ENCODE peak calls at places on chromosomes 6 and 20, in eight cellular contexts. One of them, this sample, is unnamed.

GRCh38 chr6:106117579-106117978 is 31.4 kb downstream of the PRDM1 start:
- DNase-seq in transverse colon: no peak
- DNase-seq in T-cell: peak
- DNase-seq in NCI-H748 treated with DMSO at 0.1 percent for 48 hours: no peak
- DNase-seq in iPS-NIHi11: no peak
- DNase-seq in T-helper 1 cell: peak
- DNase-seq in ELF-1: no peak
- DNase-seq in activated CD4-positive, alpha-beta T cell treated with anti-CD3 and anti-CD28 coated beads for 1 hour: peak
- DNase-seq in this sample: no peak

GRCh38 chr6:44960898-44961297 is 367.2 kb upstream of the RUNX2 start:
- DNase-seq in iPS-NIHi11: no peak
- DNase-seq in transverse colon: no peak
- DNase-seq in T-cell: no peak
- DNase-seq in NCI-H748 treated with DMSO at 0.1 percent for 48 hours: no peak
- DNase-seq in ELF-1: no peak
- DNase-seq in activated CD4-positive, alpha-beta T cell treated with anti-CD3 and anti-CD28 coated beads for 1 hour: no peak
- DNase-seq in T-helper 1 cell: no peak
- DNase-seq in this sample: no peak

GRCh38 chr6:583116-583515 is 73.8 kb downstream of the HUS1B start:
- DNase-seq in transverse colon: no peak
- DNase-seq in activated CD4-positive, alpha-beta T cell treated with anti-CD3 and anti-CD28 coated beads for 1 hour: no peak
- DNase-seq in T-cell: no peak
- DNase-seq in ELF-1: no peak
- DNase-seq in T-helper 1 cell: no peak
- DNase-seq in iPS-NIHi11: no peak
- DNase-seq in NCI-H748 treated with DMSO at 0.1 percent for 48 hours: no peak
- DNase-seq in this sample: no peak

GRCh38 chr6:169986848-169987498 is 235.6 kb downstream of the ERMARD start:
- DNase-seq in T-cell: no peak
- DNase-seq in NCI-H748 treated with DMSO at 0.1 percent for 48 hours: no peak
- DNase-seq in iPS-NIHi11: no peak
- DNase-seq in T-helper 1 cell: no peak
- DNase-seq in ELF-1: no peak
- DNase-seq in activated CD4-positive, alpha-beta T cell treated with anti-CD3 and anti-CD28 coated beads for 1 hour: no peak
- DNase-seq in transverse colon: no peak
- DNase-seq in this sample: no peak

GRCh38 chr6:44422534-44422933 is 35.0 kb downstream of the CDC5L start:
- DNase-seq in T-helper 1 cell: no peak
- DNase-seq in transverse colon: no peak
- DNase-seq in NCI-H748 treated with DMSO at 0.1 percent for 48 hours: no peak
- DNase-seq in T-cell: no peak
- DNase-seq in activated CD4-positive, alpha-beta T cell treated with anti-CD3 and anti-CD28 coated beads for 1 hour: no peak
- DNase-seq in iPS-NIHi11: no peak
- DNase-seq in ELF-1: no peak
- DNase-seq in this sample: no peak

GRCh38 chr6:113437571-113437970 is 419.6 kb upstream of the MARCKS start:
- DNase-seq in activated CD4-positive, alpha-beta T cell treated with anti-CD3 and anti-CD28 coated beads for 1 hour: no peak
- DNase-seq in NCI-H748 treated with DMSO at 0.1 percent for 48 hours: no peak
- DNase-seq in ELF-1: no peak
- DNase-seq in transverse colon: no peak
- DNase-seq in T-helper 1 cell: no peak
- DNase-seq in iPS-NIHi11: no peak
- DNase-seq in T-cell: no peak
- DNase-seq in this sample: no peak

GRCh38 chr6:75546401-75546800 is 52.8 kb upstream of the FILIP1 start:
- DNase-seq in ELF-1: no peak
- DNase-seq in transverse colon: no peak
- DNase-seq in activated CD4-positive, alpha-beta T cell treated with anti-CD3 and anti-CD28 coated beads for 1 hour: no peak
- DNase-seq in T-helper 1 cell: no peak
- DNase-seq in iPS-NIHi11: no peak
- DNase-seq in T-cell: no peak
- DNase-seq in NCI-H748 treated with DMSO at 0.1 percent for 48 hours: no peak
- DNase-seq in this sample: no peak

GRCh38 chr20:48425776-48426175 is 402.0 kb downstream of the PREX1 start:
- DNase-seq in activated CD4-positive, alpha-beta T cell treated with anti-CD3 and anti-CD28 coated beads for 1 hour: no peak
- DNase-seq in T-helper 1 cell: no peak
- DNase-seq in transverse colon: no peak
- DNase-seq in T-cell: no peak
- DNase-seq in NCI-H748 treated with DMSO at 0.1 percent for 48 hours: no peak
- DNase-seq in ELF-1: no peak
- DNase-seq in iPS-NIHi11: no peak
- DNase-seq in this sample: no peak

GRCh38 chr6:111745636-111746035 is 127.6 kb downstream of the FYN start:
- DNase-seq in NCI-H748 treated with DMSO at 0.1 percent for 48 hours: no peak
- DNase-seq in activated CD4-positive, alpha-beta T cell treated with anti-CD3 and anti-CD28 coated beads for 1 hour: no peak
- DNase-seq in transverse colon: no peak
- DNase-seq in iPS-NIHi11: no peak
- DNase-seq in ELF-1: no peak
- DNase-seq in T-cell: no peak
- DNase-seq in T-helper 1 cell: no peak
- DNase-seq in this sample: no peak

GRCh38 chr6:56652231-56652630 is 9.5 kb upstream of the DST start:
- DNase-seq in activated CD4-positive, alpha-beta T cell treated with anti-CD3 and anti-CD28 coated beads for 1 hour: no peak
- DNase-seq in NCI-H748 treated with DMSO at 0.1 percent for 48 hours: no peak
- DNase-seq in ELF-1: no peak
- DNase-seq in T-cell: no peak
- DNase-seq in transverse colon: no peak
- DNase-seq in T-helper 1 cell: no peak
- DNase-seq in iPS-NIHi11: no peak
- DNase-seq in this sample: no peak

GRCh38 chr6:24720131-24720603 is 1.2 kb upstream of the C6orf62 start:
- DNase-seq in T-cell: peak
- DNase-seq in ELF-1: peak
- DNase-seq in transverse colon: peak
- DNase-seq in NCI-H748 treated with DMSO at 0.1 percent for 48 hours: no peak
- DNase-seq in activated CD4-positive, alpha-beta T cell treated with anti-CD3 and anti-CD28 coated beads for 1 hour: peak
- DNase-seq in T-helper 1 cell: peak
- DNase-seq in iPS-NIHi11: peak
- DNase-seq in this sample: peak

GRCh38 chr6:6927437-6928361 is 180.1 kb upstream of the RREB1 start:
- DNase-seq in activated CD4-positive, alpha-beta T cell treated with anti-CD3 and anti-CD28 coated beads for 1 hour: no peak
- DNase-seq in iPS-NIHi11: peak
- DNase-seq in transverse colon: no peak
- DNase-seq in T-helper 1 cell: no peak
- DNase-seq in ELF-1: peak
- DNase-seq in T-cell: no peak
- DNase-seq in NCI-H748 treated with DMSO at 0.1 percent for 48 hours: no peak
- DNase-seq in this sample: no peak

GRCh38 chr6:121216928-121217327 is 117.4 kb downstream of the TBC1D32 start:
- DNase-seq in transverse colon: no peak
- DNase-seq in T-cell: no peak
- DNase-seq in activated CD4-positive, alpha-beta T cell treated with anti-CD3 and anti-CD28 coated beads for 1 hour: no peak
- DNase-seq in ELF-1: peak
- DNase-seq in NCI-H748 treated with DMSO at 0.1 percent for 48 hours: no peak
- DNase-seq in T-helper 1 cell: no peak
- DNase-seq in iPS-NIHi11: no peak
- DNase-seq in this sample: no peak

GRCh38 chr20:64115171-64115911 is 8.0 kb upstream of the NPBWR2 start:
- DNase-seq in NCI-H748 treated with DMSO at 0.1 percent for 48 hours: no peak
- DNase-seq in iPS-NIHi11: peak
- DNase-seq in ELF-1: peak
- DNase-seq in activated CD4-positive, alpha-beta T cell treated with anti-CD3 and anti-CD28 coated beads for 1 hour: peak
- DNase-seq in T-cell: no peak
- DNase-seq in T-helper 1 cell: no peak
- DNase-seq in transverse colon: no peak
- DNase-seq in this sample: no peak

GRCh38 chr6:29961966-29962365 is 19.6 kb downstream of the HLA-A start:
- DNase-seq in T-helper 1 cell: no peak
- DNase-seq in ELF-1: no peak
- DNase-seq in NCI-H748 treated with DMSO at 0.1 percent for 48 hours: no peak
- DNase-seq in iPS-NIHi11: no peak
- DNase-seq in T-cell: no peak
- DNase-seq in transverse colon: no peak
- DNase-seq in activated CD4-positive, alpha-beta T cell treated with anti-CD3 and anti-CD28 coated beads for 1 hour: no peak
- DNase-seq in this sample: no peak

GRCh38 chr6:20400476-20401402 is 940 bp upstream of the E2F3 start:
- DNase-seq in T-cell: peak
- DNase-seq in ELF-1: no peak
- DNase-seq in iPS-NIHi11: peak
- DNase-seq in T-helper 1 cell: peak
- DNase-seq in activated CD4-positive, alpha-beta T cell treated with anti-CD3 and anti-CD28 coated beads for 1 hour: peak
- DNase-seq in transverse colon: peak
- DNase-seq in NCI-H748 treated with DMSO at 0.1 percent for 48 hours: peak
- DNase-seq in this sample: peak

GRCh38 chr6:13538084-13538483 is 36.3 kb upstream of the SIRT5 start:
- DNase-seq in T-cell: no peak
- DNase-seq in T-helper 1 cell: peak
- DNase-seq in ELF-1: no peak
- DNase-seq in NCI-H748 treated with DMSO at 0.1 percent for 48 hours: no peak
- DNase-seq in activated CD4-positive, alpha-beta T cell treated with anti-CD3 and anti-CD28 coated beads for 1 hour: no peak
- DNase-seq in transverse colon: no peak
- DNase-seq in iPS-NIHi11: peak
- DNase-seq in this sample: peak

GRCh38 chr6:138719011-138719635 is 54.4 kb upstream of the CCDC28A start:
- DNase-seq in transverse colon: no peak
- DNase-seq in ELF-1: no peak
- DNase-seq in T-helper 1 cell: no peak
- DNase-seq in NCI-H748 treated with DMSO at 0.1 percent for 48 hours: no peak
- DNase-seq in iPS-NIHi11: no peak
- DNase-seq in T-cell: no peak
- DNase-seq in activated CD4-positive, alpha-beta T cell treated with anti-CD3 and anti-CD28 coated beads for 1 hour: no peak
- DNase-seq in this sample: peak

GRCh38 chr6:8085053-8085511 is 17.3 kb downstream of the EEF1E1 start:
- DNase-seq in T-cell: no peak
- DNase-seq in iPS-NIHi11: no peak
- DNase-seq in transverse colon: no peak
- DNase-seq in activated CD4-positive, alpha-beta T cell treated with anti-CD3 and anti-CD28 coated beads for 1 hour: no peak
- DNase-seq in T-helper 1 cell: no peak
- DNase-seq in NCI-H748 treated with DMSO at 0.1 percent for 48 hours: no peak
- DNase-seq in ELF-1: no peak
- DNase-seq in this sample: no peak

GRCh38 chr20:6381887-6382286 is 259.1 kb upstream of the FERMT1 start:
- DNase-seq in NCI-H748 treated with DMSO at 0.1 percent for 48 hours: no peak
- DNase-seq in transverse colon: no peak
- DNase-seq in activated CD4-positive, alpha-beta T cell treated with anti-CD3 and anti-CD28 coated beads for 1 hour: no peak
- DNase-seq in ELF-1: peak
- DNase-seq in iPS-NIHi11: peak
- DNase-seq in T-cell: no peak
- DNase-seq in T-helper 1 cell: no peak
- DNase-seq in this sample: no peak

GRCh38 chr6:145621776-145622175 is 113.5 kb downstream of the EPM2A start:
- DNase-seq in iPS-NIHi11: no peak
- DNase-seq in NCI-H748 treated with DMSO at 0.1 percent for 48 hours: no peak
- DNase-seq in transverse colon: no peak
- DNase-seq in T-cell: no peak
- DNase-seq in activated CD4-positive, alpha-beta T cell treated with anti-CD3 and anti-CD28 coated beads for 1 hour: no peak
- DNase-seq in T-helper 1 cell: no peak
- DNase-seq in ELF-1: no peak
- DNase-seq in this sample: no peak

This sample was measured in Ammon's horn.